ENCODE peak calls at places on chromosomes 13 and 19, in four cellular contexts. B, L, T and V are unnamed samples.
A peak's percentile ranks its signal among the peaks of the same experiment; 100 is the strongest.

GRCh38 chr19:51179297-51179696 is 37.2 kb downstream of the SIGLEC7 start:
- DNase-seq in L (no peak), T (no peak), B (no peak), V (no peak)

GRCh38 chr19:29815231-29815630 is 3.4 kb downstream of the CCNE1 start:
- DNase-seq in B (no peak), L (no peak), T (no peak), V (no peak)

GRCh38 chr13:111486801-111487200 is 166.4 kb downstream of the TEX29 start:
- DNase-seq in L (no peak), B (no peak), T (no peak), V (no peak)

GRCh38 chr13:40490086-40490723 is 176.2 kb downstream of the FOXO1 start:
- DNase-seq in T (no peak), L (no peak), B (peak; percentile 55), V (no peak)

GRCh38 chr19:17424743-17425365 is 5.0 kb downstream of the MVB12A start:
- DNase-seq in L (peak; percentile 53), T (peak; percentile 92), B (no peak), V (no peak)

GRCh38 chr13:30255696-30256095 is 51.7 kb downstream of the KATNAL1 start:
- DNase-seq in L (peak; percentile 15), B (no peak), T (no peak), V (no peak)

GRCh38 chr19:18266863-18267686 is 7.2 kb downstream of the IQCN start:
- DNase-seq in B (no peak), T (no peak), L (no peak), V (no peak)

GRCh38 chr13:68176486-68176885 is 946.4 kb upstream of the PCDH9 start:
- DNase-seq in T (no peak), L (peak; percentile 73), B (no peak), V (no peak)

GRCh38 chr19:52492201-52492960 is 35.1 kb upstream of the ZNF808 start:
- DNase-seq in B (no peak), L (no peak), T (peak; percentile 82), V (no peak)

GRCh38 chr13:80173224-80173623 is 167.7 kb downstream of the SPRY2 start:
- DNase-seq in B (peak; percentile 13), T (no peak), L (no peak), V (no peak)

GRCh38 chr19:49421039-49421877 is 2.0 kb downstream of the PTH2 start:
- DNase-seq in B (peak; percentile 50), L (peak; percentile 72), T (peak; percentile 87), V (peak; percentile 72)

GRCh38 chr13:30306762-30307193 is 573 bp downstream of the KATNAL1 start:
- DNase-seq in B (peak; percentile 93), L (peak; percentile 94), T (peak; percentile 96), V (peak; percentile 94)

GRCh38 chr19:6806488-6806887 is 34.0 kb downstream of the VAV1 start:
- DNase-seq in L (no peak), T (no peak), B (no peak), V (no peak)

GRCh38 chr19:57633832-57634131 is 814 bp downstream of the ZNF211 start:
- DNase-seq in B (peak; percentile 22), T (no peak), L (no peak), V (no peak)

GRCh38 chr19:56594783-56595547 is at the start of gene ZNF71:
- DNase-seq in L (peak; percentile 88), B (peak; percentile 91), T (peak; percentile 92), V (peak; percentile 91)

GRCh38 chr13:102642475-102642874 is 45.7 kb downstream of the TPP2 start:
- DNase-seq in T (no peak), L (no peak), B (peak; percentile 89), V (peak; percentile 46)

GRCh38 chr13:30739646-30740642 is 4.6 kb downstream of the ALOX5AP start:
- DNase-seq in B (no peak), L (peak; percentile 92), T (no peak), V (no peak)

GRCh38 chr19:40756502-40757110 is 5.6 kb downstream of the SNRPA start:
- DNase-seq in T (no peak), B (no peak), L (no peak), V (no peak)

GRCh38 chr19:18290250-18291018 is 9.0 kb upstream of the JUND start:
- DNase-seq in T (no peak), B (no peak), L (peak; percentile 60), V (no peak)

GRCh38 chr19:16088985-16089846 is 12.9 kb downstream of the TPM4 start:
- DNase-seq in B (peak; percentile 55), T (no peak), L (no peak), V (no peak)

GRCh38 chr19:55255618-55256423 is 3.0 kb downstream of the PPP6R1 start:
- DNase-seq in T (no peak), B (no peak), L (peak; percentile 26), V (no peak)

GRCh38 chr13:95137096-95137495 is 164.2 kb downstream of the ABCC4 start:
- DNase-seq in B (no peak), L (no peak), T (no peak), V (no peak)

GRCh38 chr13:114034481-114034891 is 60.6 kb upstream of the C13orf46 start:
- DNase-seq in L (no peak), T (no peak), B (no peak), V (no peak)

GRCh38 chr19:40298026-40298425 is 12.9 kb upstream of the AKT2 start:
- DNase-seq in T (no peak), L (no peak), B (no peak), V (no peak)

GRCh38 chr19:44113784-44114390 is 688 bp downstream of the ZNF225 start:
- DNase-seq in L (no peak), B (no peak), T (no peak), V (peak; percentile 30)

GRCh38 chr13:107271226-107271625 is 703.3 kb upstream of the ARGLU1 start:
- DNase-seq in L (peak; percentile 72), B (no peak), T (no peak), V (no peak)

GRCh38 chr13:110289174-110289573 is 17.8 kb downstream of the COL4A1 start:
- DNase-seq in B (no peak), T (no peak), L (no peak), V (no peak)

GRCh38 chr13:42153371-42153770 is 104.9 kb downstream of the DGKH start:
- DNase-seq in L (peak; percentile 21), T (no peak), B (no peak), V (no peak)

GRCh38 chr19:41325947-41326706 is 16.2 kb downstream of the CCDC97 start:
- DNase-seq in L (peak; percentile 62), T (peak; percentile 34), B (no peak), V (no peak)

GRCh38 chr19:2171349-2172145 is 7.8 kb downstream of the DOT1L start:
- DNase-seq in T (peak; percentile 71), B (peak; percentile 59), L (peak; percentile 54), V (no peak)

GRCh38 chr13:75839418-75839817 is 203.3 kb downstream of the LMO7 start:
- DNase-seq in T (no peak), B (no peak), L (no peak), V (no peak)

GRCh38 chr19:5356428-5356827 is 15.8 kb upstream of the PTPRS start:
- DNase-seq in T (no peak), B (no peak), L (peak; percentile 11), V (no peak)

GRCh38 chr19:39126593-39127187 is 1.1 kb downstream of the PAK4 start:
- DNase-seq in T (no peak), B (peak; percentile 89), L (peak; percentile 31), V (peak; percentile 68)

GRCh38 chr19:42657551-42657950 is 62.8 kb upstream of the CEACAM8 start:
- DNase-seq in L (peak; percentile 18), T (no peak), B (no peak), V (no peak)

GRCh38 chr19:14337510-14337909 is 43.7 kb upstream of the ADGRE5 start:
- DNase-seq in L (peak; percentile 26), T (no peak), B (no peak), V (no peak)

GRCh38 chr19:14328406-14328805 is 52.8 kb upstream of the ADGRE5 start:
- DNase-seq in B (no peak), T (no peak), L (no peak), V (no peak)

GRCh38 chr19:14333101-14333871 is 48.0 kb upstream of the ADGRE5 start:
- DNase-seq in L (peak; percentile 39), B (no peak), T (peak; percentile 19), V (no peak)
- H3K4me3 ChIP-seq in L (peak overlapping the region; percentile 24), B (no peak overlapping the region), T (no peak overlapping the region), V (no peak overlapping the region)

GRCh38 chr19:14028901-14029300 is 953 bp downstream of the RLN3 start:
- DNase-seq in B (no peak), T (no peak), L (no peak), V (no peak)
- H3K4me3 ChIP-seq in B (no peak overlapping the region), T (no peak overlapping the region), L (no peak overlapping the region), V (no peak overlapping the region)

GRCh38 chr13:100394005-100394695 is 194.4 kb downstream of the GGACT start:
- DNase-seq in L (peak; percentile 50), T (no peak), B (no peak), V (no peak)
- H3K4me3 ChIP-seq in L (no peak overlapping the region), T (no peak overlapping the region), B (no peak overlapping the region), V (no peak overlapping the region)

GRCh38 chr19:13133241-13133870 is 15.3 kb downstream of the NACC1 start:
- DNase-seq in B (no peak), L (no peak), T (no peak), V (no peak)
- H3K4me3 ChIP-seq in B (no peak overlapping the region), L (no peak overlapping the region), T (no peak overlapping the region), V (no peak overlapping the region)

GRCh38 chr13:21637296-21637695 is 33.3 kb upstream of the MICU2 start:
- DNase-seq in B (peak; percentile 24), L (peak; percentile 22), T (no peak), V (peak; percentile 89)

GRCh38 chr13:21641629-21642028 is 29.2 kb upstream of the FGF9 start:
- DNase-seq in T (no peak), B (no peak), L (no peak), V (no peak)

GRCh38 chr13:21639604-21640003 is 31.3 kb upstream of the FGF9 start:
- DNase-seq in B (no peak), T (no peak), L (no peak), V (no peak)

DNA sequence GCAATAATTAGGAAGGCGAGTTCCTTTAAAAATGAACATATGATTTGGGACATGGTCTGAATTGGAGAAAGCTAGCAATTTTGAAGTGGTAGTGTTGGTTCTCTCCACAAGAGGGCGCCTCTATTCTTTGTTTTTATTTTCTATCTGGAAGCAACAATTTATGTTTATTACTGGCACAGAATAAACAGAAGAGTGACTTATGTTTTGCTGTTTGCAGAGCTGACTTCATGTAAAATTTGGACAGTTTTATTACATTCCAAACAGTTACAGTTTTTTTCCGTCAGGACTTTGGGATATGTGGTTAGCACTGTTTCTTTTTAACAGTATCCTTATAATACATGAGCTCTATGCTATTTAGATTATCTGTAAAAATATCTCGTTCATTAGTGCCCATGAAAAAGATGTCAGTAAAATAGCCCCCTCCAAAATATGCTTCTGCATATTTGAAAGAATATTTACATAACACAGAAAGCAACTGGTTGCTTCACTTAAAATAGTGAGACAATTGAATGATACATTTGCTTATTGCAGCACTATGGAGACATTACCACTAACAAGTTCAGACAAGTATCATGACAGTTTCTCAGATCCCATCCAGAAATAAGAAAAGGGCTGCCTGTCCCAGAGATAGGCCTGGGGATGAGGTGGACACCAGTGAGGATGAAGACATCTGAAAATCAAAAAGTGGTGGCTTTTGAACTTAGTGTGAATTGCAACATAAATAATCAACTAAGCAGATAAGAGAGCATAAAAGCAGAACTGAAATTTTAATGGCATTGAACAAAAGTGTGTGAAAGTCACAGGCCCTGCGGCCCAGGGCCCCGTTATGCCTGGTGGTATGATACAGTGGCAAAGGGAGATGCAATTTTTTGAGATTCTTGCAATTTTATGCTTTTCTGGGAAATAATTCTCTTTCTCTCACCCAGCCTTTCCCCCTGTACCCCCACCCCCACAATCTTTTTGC is 32.3 kb upstream of the FGF9 start:
- DNase-seq in B (peak; percentile 17), L (peak; percentile 43), T (peak; percentile 37), V (no peak)
- H3K4me3 ChIP-seq in B (no peak overlapping the region), L (no peak overlapping the region), T (no peak overlapping the region), V (no peak overlapping the region)

GRCh38 chr13:112756511-112756966 is 66.7 kb downstream of the ATP11A start:
- DNase-seq in B (no peak), T (no peak), L (no peak), V (no peak)
- H3K4me3 ChIP-seq in B (no peak overlapping the region), T (no peak overlapping the region), L (no peak overlapping the region), V (no peak overlapping the region)